ENCODE peak calls at places on chromosomes 4 and X, in nine cellular contexts. Q, A, I, R, B, K, J, M and T are unnamed samples.

GRCh38 chr4:189022441-189023035 is 883.3 kb downstream of the TRIML1 start:
- DNase-seq in B (no peak), I (no peak), R (no peak), M (no peak), Q (no peak), J (no peak), K (peak), A (peak), T (no peak)

GRCh38 chr4:24160358-24160757 is 270.5 kb upstream of the PPARGC1A start:
- DNase-seq in M (no peak), Q (no peak), I (no peak), B (no peak), K (peak), J (no peak), A (peak), R (no peak), T (no peak)

GRCh38 chrX:129359269-129359668 is 164.0 kb downstream of the SMARCA1 start:
- DNase-seq in A (peak), K (peak), R (no peak), I (no peak), M (no peak), J (no peak), B (peak), Q (no peak), T (peak)

GRCh38 chr4:177005801-177006230 is 213.1 kb upstream of the VEGFC start:
- DNase-seq in J (no peak), B (peak), K (peak), Q (no peak), M (no peak), R (no peak), A (peak), I (no peak), T (no peak)

GRCh38 chrX:37787353-37787869 is 7.6 kb downstream of the CYBB start:
- DNase-seq in J (no peak), A (no peak), B (peak), M (peak), Q (no peak), R (peak), K (no peak), I (no peak), T (no peak)

GRCh38 chrX:56564182-56564885 is 907 bp downstream of the UBQLN2 start:
- DNase-seq in A (peak), K (peak), R (no peak), I (no peak), B (peak), Q (no peak), J (no peak), M (peak), T (peak)

GRCh38 chr4:8200302-8200975 is 1.3 kb downstream of the SH3TC1 start:
- DNase-seq in A (no peak), Q (no peak), I (no peak), R (peak), K (no peak), B (no peak), J (peak), M (peak), T (no peak)

GRCh38 chr4:105135746-105136145 is 10.9 kb upstream of the TET2 start:
- DNase-seq in I (no peak), J (no peak), K (peak), Q (no peak), R (no peak), M (no peak), B (peak), A (no peak), T (no peak)

GRCh38 chr4:184688447-184688846 is 38.9 kb downstream of the PRIMPOL start:
- DNase-seq in J (no peak), B (no peak), I (peak), M (no peak), Q (no peak), A (peak), R (no peak), K (peak), T (peak)

GRCh38 chr4:121863787-121864186 is 6.5 kb downstream of the BBS7 start:
- DNase-seq in B (no peak), J (no peak), I (no peak), R (no peak), Q (peak), A (no peak), K (no peak), M (no peak), T (no peak)